ENCODE peak calls at places on chromosomes 2 and 18, in five cellular contexts. M is hypothalamus, U is NCI-H69, P is GM04503, D is AG09309. V is an unnamed sample.

GRCh38 chr2:241890524-241891235 is 21.2 kb downstream of the RTP5 start:
- DNase-seq in M (no peak), P (no peak), U (no peak), D (no peak), V (no peak)

GRCh38 chr18:59049726-59050660 is 89.7 kb upstream of the SEC11C start:
- DNase-seq in U (peak; percentile 100), P (no peak), M (no peak), D (no peak), V (no peak)

GRCh38 chr2:96912356-96913116 is 42.7 kb upstream of the SEMA4C start:
- DNase-seq in P (no peak), D (no peak), M (no peak), U (no peak), V (no peak)

GRCh38 chr18:48725596-48725995 is 186.8 kb downstream of the CTIF start:
- DNase-seq in U (no peak), D (no peak), P (no peak), M (no peak), V (no peak)

GRCh38 chr2:233436191-233436581 is 81.9 kb downstream of the DGKD start:
- DNase-seq in M (no peak), P (no peak), U (no peak), D (no peak), V (no peak)

GRCh38 chr2:10120938-10121574 is 1.5 kb upstream of the RRM2 start:
- DNase-seq in P (no peak), D (no peak), M (no peak), U (peak; percentile 58), V (peak; percentile 85)

GRCh38 chr2:229127471-229127870 is 143.6 kb downstream of the PID1 start:
- DNase-seq in M (no peak), P (no peak), U (no peak), D (no peak), V (no peak)

GRCh38 chr2:112642561-112642960 is 3.2 kb upstream of the SLC20A1 start:
- DNase-seq in U (no peak), D (no peak), P (no peak), M (no peak), V (no peak)

GRCh38 chr18:22826726-22827125 is 106.4 kb upstream of the RBBP8 start:
- DNase-seq in D (no peak), M (no peak), U (no peak), P (no peak), V (no peak)

GRCh38 chr2:113877651-113878594 is 12.0 kb upstream of the ACTR3 start:
- DNase-seq in U (peak; percentile 55), P (no peak), M (no peak), D (no peak), V (no peak)

GRCh38 chr18:20971886-20972267 is 139.7 kb downstream of the ROCK1 start:
- DNase-seq in M (no peak), P (no peak), U (peak; percentile 53), D (no peak), V (peak; percentile 35)

GRCh38 chr18:57621252-57621607 is 406 bp downstream of the NARS1 start:
- DNase-seq in P (no peak), U (peak; percentile 74), M (no peak), D (no peak), V (peak; percentile 37)

GRCh38 chr2:8575011-8575750 is 106.7 kb upstream of the ID2 start:
- DNase-seq in P (no peak), D (peak; percentile 7), M (no peak), U (peak; percentile 46), V (peak; percentile 25)

GRCh38 chr2:165371356-165371755 is 98.1 kb upstream of the CSRNP3 start:
- DNase-seq in P (no peak), U (no peak), D (no peak), M (no peak), V (no peak)

GRCh38 chr2:240561325-240561971 is 1.3 kb downstream of the DUSP28 start:
- DNase-seq in D (peak; percentile 54), M (no peak), U (no peak), P (peak; percentile 59), V (no peak)

GRCh38 chr2:101463885-101464653 is 10.8 kb downstream of the RFX8 start:
- DNase-seq in U (no peak), M (no peak), D (peak; percentile 91), P (peak; percentile 95), V (no peak)

GRCh38 chr2:23564618-23564967 is 179.6 kb downstream of the KLHL29 start:
- DNase-seq in M (no peak), D (no peak), P (peak; percentile 39), U (no peak), V (no peak)

GRCh38 chr2:219627105-219628100 is at the start of gene SLC4A3:
- DNase-seq in M (no peak), U (peak; percentile 36), D (no peak), P (no peak), V (no peak)

GRCh38 chr2:201403904-201404303 is 46.8 kb upstream of the FLACC1 start:
- DNase-seq in M (no peak), P (no peak), U (peak; percentile 26), D (peak; percentile 16), V (no peak)

GRCh38 chr2:163607630-163608029 is 128.2 kb downstream of the FIGN start:
- DNase-seq in M (no peak), U (peak; percentile 44), P (no peak), D (no peak), V (no peak)

GRCh38 chr2:17539596-17539992 is 902 bp upstream of the VSNL1 start:
- DNase-seq in M (no peak), P (no peak), D (no peak), U (no peak), V (no peak)

GRCh38 chr2:24708537-24709152 is 84.5 kb downstream of the PTRHD1 start:
- DNase-seq in D (no peak), M (no peak), P (no peak), U (peak; percentile 24), V (no peak)

GRCh38 chr18:22324191-22325131 is 93.3 kb downstream of the CTAGE1 start:
- DNase-seq in P (no peak), U (no peak), M (peak; percentile 12), D (no peak), V (no peak)

GRCh38 chr18:63131106-63131943 is 188.2 kb downstream of the BCL2 start:
- DNase-seq in U (peak; percentile 54), M (no peak), D (peak; percentile 24), P (no peak), V (peak; percentile 76)

GRCh38 chr2:58194451-58194850 is 46.7 kb downstream of the FANCL start:
- DNase-seq in U (peak; percentile 92), P (no peak), D (no peak), M (no peak), V (no peak)

GRCh38 chr2:16675781-16676180 is 10.1 kb upstream of the CYRIA start:
- DNase-seq in M (no peak), P (no peak), D (no peak), U (no peak), V (no peak)

GRCh38 chr2:167196461-167197252 is 308.4 kb downstream of the XIRP2 start:
- DNase-seq in P (no peak), U (peak; percentile 54), M (no peak), D (no peak), V (peak; percentile 84)

GRCh38 chr2:25220198-25220712 is 51.9 kb upstream of the POMC start:
- DNase-seq in D (no peak), P (no peak), M (no peak), U (no peak), V (no peak)

GRCh38 chr2:9594361-9595063 is 36.3 kb downstream of the YWHAQ start:
- DNase-seq in M (peak; percentile 9), U (no peak), D (peak; percentile 67), P (peak; percentile 83), V (no peak)

GRCh38 chr18:8507361-8507760 is 101.9 kb upstream of the RAB12 start:
- DNase-seq in U (peak; percentile 74), D (no peak), P (no peak), M (no peak), V (no peak)

GRCh38 chr2:95110395-95110794 is 11.2 kb downstream of the MRPS5 start:
- DNase-seq in P (no peak), M (no peak), D (no peak), U (no peak), V (no peak)

GRCh38 chr2:233098615-233099014 is 38.5 kb downstream of the INPP5D start:
- DNase-seq in P (no peak), D (no peak), M (no peak), U (peak; percentile 43), V (no peak)

GRCh38 chr2:96874099-96874831 is 4.4 kb upstream of the SEMA4C start:
- DNase-seq in D (no peak), P (no peak), M (no peak), U (peak; percentile 11), V (peak; percentile 50)